ENCODE peak calls at places on chromosomes 3 and 15, in eight cellular contexts. X is HCEC 1CT; Z is hepatocyte; H is activated T-helper 2 cell treated with anti-CD3 and anti-CD28 coated beads, Interferon-gamma antibody, Interleukin-2, Interleukin-4, amounts not matched to agents 10 μg/mL and 5 μg/mL and 100 μg/mL, durations not matched to agents 14 hours and 24 hours and 36 hours; V is left ventricle myocardium superior; A is T1000; I is heart left ventricle; K is GM20000. G is an unnamed sample.

GRCh38 chr3:46948830-46949671 is 27.5 kb downstream of the CCDC12 start:
- DNase-seq in H (no peak), Z (peak; percentile 63), I (peak; percentile 59), V (peak; percentile 59), X (no peak), A (no peak), K (peak; percentile 56), G (no peak)

GRCh38 chr3:126288314-126288713 is 68.9 kb downstream of the KLF15 start:
- DNase-seq in K (no peak), I (no peak), A (no peak), V (peak; percentile 75), H (no peak), Z (no peak), X (no peak), G (no peak)

GRCh38 chr3:65342084-65342683 is 654.4 kb upstream of the ADAMTS9 start:
- DNase-seq in Z (peak; percentile 70), H (no peak), X (peak; percentile 39), K (peak; percentile 54), A (no peak), I (peak; percentile 25), V (peak; percentile 72), G (peak; percentile 13)

GRCh38 chr3:172355836-172356235 is 92.4 kb downstream of the GHSR start:
- DNase-seq in A (peak; percentile 21), Z (peak; percentile 47), X (peak; percentile 89), I (no peak), V (no peak), K (no peak), H (no peak), G (peak; percentile 74)

GRCh38 chr3:34077796-34078195 is 279.4 kb downstream of the PDCD6IP start:
- DNase-seq in V (no peak), K (no peak), Z (no peak), H (no peak), A (no peak), X (no peak), I (no peak), G (no peak)

GRCh38 chr3:190385835-190386688 is 1.9 kb upstream of the CLDN16 start:
- DNase-seq in H (no peak), A (peak; percentile 46), K (no peak), Z (peak; percentile 25), V (no peak), I (no peak), X (peak; percentile 97), G (peak; percentile 96)

GRCh38 chr3:97432914-97433313 is 331.6 kb upstream of the ARL6 start:
- DNase-seq in V (no peak), A (no peak), H (no peak), K (no peak), I (no peak), Z (no peak), X (no peak), G (no peak)

GRCh38 chr3:5013021-5013906 is 34.0 kb downstream of the BHLHE40 start:
- DNase-seq in V (no peak), H (no peak), K (no peak), Z (peak; percentile 71), X (peak; percentile 21), A (peak; percentile 8), I (no peak), G (peak; percentile 89)

GRCh38 chr3:14132689-14133088 is 7.8 kb downstream of the TMEM43 start:
- DNase-seq in K (no peak), H (no peak), X (no peak), I (no peak), V (no peak), Z (no peak), A (no peak), G (no peak)

GRCh38 chr15:60648928-60649679 is 170.2 kb upstream of the ICE2 start:
- DNase-seq in K (no peak), I (no peak), H (no peak), V (no peak), X (no peak), Z (no peak), A (no peak), G (no peak)

GRCh38 chr3:123385981-123386380 is 62.9 kb downstream of the ADCY5 start:
- DNase-seq in I (peak; percentile 69), A (no peak), X (peak; percentile 11), V (peak; percentile 78), Z (no peak), K (no peak), H (no peak), G (peak; percentile 21)

G was measured in mammary epithelial cell.